ENCODE peak calls at places on chromosome 20, in four cellular contexts. V, W, F and P are unnamed samples.

GRCh38 chr20:38426006-38426405 is 9.1 kb downstream of the SNHG17 start:
- DNase-seq in F (no peak), V (peak; percentile 87), W (no peak), P (peak; percentile 75)

GRCh38 chr20:30922129-30922528 is 335.3 kb upstream of the DEFB115 start:
- DNase-seq in F (no peak), W (no peak), V (no peak), P (no peak)

GRCh38 chr20:9235518-9235917 is 166.6 kb downstream of the PLCB4 start:
- DNase-seq in V (peak; percentile 66), F (no peak), W (no peak), P (peak; percentile 92)

GRCh38 chr20:4038047-4038459 is 22.7 kb upstream of the RNF24 start:
- DNase-seq in V (peak; percentile 82), W (no peak), F (peak; percentile 48), P (peak; percentile 24)

GRCh38 chr20:1427457-1428054 is 34.7 kb upstream of the FKBP1A start:
- DNase-seq in F (peak; percentile 62), V (peak; percentile 58), W (no peak), P (peak; percentile 97)

GRCh38 chr20:1346322-1346969 is 17.5 kb upstream of the SDCBP2 start:
- DNase-seq in W (no peak), V (no peak), F (no peak), P (no peak)

GRCh38 chr20:4809707-4810106 is 88.0 kb downstream of the PRND start:
- DNase-seq in W (no peak), F (no peak), V (no peak), P (no peak)

GRCh38 chr20:33576432-33576883 is 85.7 kb upstream of the C20orf144 start:
- DNase-seq in F (no peak), V (peak; percentile 20), W (no peak), P (no peak)

GRCh38 chr20:40481743-40482458 is 207.1 kb downstream of the MAFB start:
- DNase-seq in V (no peak), F (no peak), W (no peak), P (no peak)

GRCh38 chr20:31833130-31833930 is 12.1 kb downstream of the FOXS1 start:
- DNase-seq in V (peak; percentile 43), F (peak; percentile 99), W (peak; percentile 36), P (peak; percentile 43)

GRCh38 chr20:4076671-4077070 is 61.3 kb upstream of the RNF24 start:
- DNase-seq in W (peak; percentile 76), V (peak; percentile 96), F (no peak), P (peak; percentile 40)

GRCh38 chr20:32566379-32567374 is 18.5 kb downstream of the NOL4L start:
- DNase-seq in F (no peak), W (no peak), V (no peak), P (no peak)

GRCh38 chr20:43318749-43319148 is 129.0 kb upstream of the PTPRT start:
- DNase-seq in F (no peak), W (no peak), V (no peak), P (no peak)

GRCh38 chr20:20078041-20078440 is 25.7 kb downstream of the CFAP61 start:
- DNase-seq in W (no peak), V (no peak), F (no peak), P (no peak)

GRCh38 chr20:47164076-47164634 is 192.3 kb downstream of the ZMYND8 start:
- DNase-seq in W (no peak), F (no peak), V (no peak), P (no peak)

GRCh38 chr20:47167846-47168245 is 188.7 kb downstream of the ZMYND8 start:
- DNase-seq in W (no peak), V (no peak), F (no peak), P (no peak)

GRCh38 chr20:47160992-47161391 is 195.5 kb downstream of the ZMYND8 start:
- DNase-seq in W (no peak), F (no peak), V (no peak), P (no peak)

GRCh38 chr20:47161411-47161810 is 195.1 kb downstream of the ZMYND8 start:
- DNase-seq in W (no peak), V (no peak), F (no peak), P (no peak)

DNA sequence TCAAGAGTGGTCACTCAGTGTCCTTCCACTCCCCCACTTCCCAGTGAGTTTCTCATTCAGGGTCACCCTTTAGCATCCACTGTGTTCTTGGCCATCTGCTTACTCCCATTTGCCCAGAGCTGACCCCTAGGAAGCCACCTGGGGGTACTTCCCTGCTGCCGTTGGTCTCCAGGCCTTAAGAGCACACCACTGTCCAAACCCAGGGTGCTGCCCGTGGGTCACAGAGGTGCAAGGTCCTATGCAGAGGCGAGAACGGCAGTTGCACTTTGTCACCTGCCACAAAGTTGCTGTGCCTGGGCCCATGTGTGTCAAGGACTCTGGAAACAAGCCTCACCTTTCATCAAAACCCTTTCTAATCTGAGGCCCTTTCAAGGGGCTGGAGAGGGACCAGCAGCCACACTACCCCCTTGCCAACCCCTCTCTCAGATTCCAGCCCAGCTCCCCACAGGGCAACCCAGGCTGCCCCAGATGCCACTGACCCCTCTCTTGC is 191.1 kb downstream of the ZMYND8 start:
- DNase-seq in W (no peak), F (no peak), V (no peak), P (no peak)
- TF ChIP-seq EZH2 in W (no peak), F (no peak), V (no peak), P (no peak)

GRCh38 chr20:22723659-22724058 is 139.3 kb upstream of the FOXA2 start:
- DNase-seq in W (no peak), V (no peak), F (no peak), P (no peak)
- H3K4me3 ChIP-seq in W (no peak overlapping the region), V (no peak overlapping the region), F (no peak overlapping the region), P (no peak overlapping the region)

GRCh38 chr20:49318430-49319203 is 40.8 kb upstream of the ZNFX1 start:
- DNase-seq in F (peak; percentile 67), W (no peak), V (no peak), P (no peak)
- TF ChIP-seq EZH2 in F (peak; percentile 82), W (no peak), V (peak; percentile 85), P (peak; percentile 99)

GRCh38 chr20:44585042-44585968 is 2.9 kb downstream of the PKIG start:
- DNase-seq in F (no peak), W (no peak), V (no peak), P (no peak)

GRCh38 chr20:44586986-44587980 is 4.9 kb downstream of the PKIG start:
- DNase-seq in W (no peak), F (no peak), V (peak; percentile 37), P (no peak)

GRCh38 chr20:44589522-44589921 is 7.1 kb downstream of the PKIG start:
- DNase-seq in F (no peak), W (no peak), V (no peak), P (no peak)

GRCh38 chr20:44584103-44584690 is 1.8 kb downstream of the PKIG start:
- DNase-seq in V (no peak), F (no peak), W (no peak), P (no peak)

DNA sequence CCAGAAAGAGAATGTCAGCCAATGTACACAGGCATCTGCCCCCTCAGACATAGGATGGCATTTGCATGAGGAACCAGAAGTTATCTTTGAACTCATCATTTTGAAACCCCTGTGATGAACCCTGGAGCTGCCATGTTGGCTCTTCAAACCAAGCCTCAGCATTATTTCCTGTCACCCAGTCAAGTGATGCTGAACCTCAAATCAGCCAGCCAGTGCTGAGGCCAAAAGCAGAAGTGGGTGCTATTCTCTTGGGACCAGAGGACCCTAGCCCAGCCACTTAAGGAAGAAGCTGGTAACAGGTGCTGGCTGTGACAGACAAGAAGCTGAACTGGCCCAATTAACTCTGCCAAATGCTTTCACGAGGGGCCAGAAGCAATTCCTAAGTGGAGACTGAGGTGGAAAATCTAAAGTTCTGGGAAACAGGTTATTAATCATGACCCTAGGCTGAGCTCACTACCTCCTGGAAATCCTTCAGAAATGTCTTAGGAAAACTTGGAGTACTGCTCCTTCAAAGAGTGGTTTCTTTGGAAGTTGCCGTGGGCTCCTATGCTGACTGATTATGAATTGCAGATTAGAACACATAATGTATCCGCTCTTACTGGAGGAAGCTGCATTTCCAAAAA is 4.0 kb downstream of the PKIG start:
- DNase-seq in W (no peak), F (no peak), V (no peak), P (no peak)
- H3K4me3 ChIP-seq in W (no peak overlapping the region), F (no peak overlapping the region), V (no peak overlapping the region), P (no peak overlapping the region)

DNA sequence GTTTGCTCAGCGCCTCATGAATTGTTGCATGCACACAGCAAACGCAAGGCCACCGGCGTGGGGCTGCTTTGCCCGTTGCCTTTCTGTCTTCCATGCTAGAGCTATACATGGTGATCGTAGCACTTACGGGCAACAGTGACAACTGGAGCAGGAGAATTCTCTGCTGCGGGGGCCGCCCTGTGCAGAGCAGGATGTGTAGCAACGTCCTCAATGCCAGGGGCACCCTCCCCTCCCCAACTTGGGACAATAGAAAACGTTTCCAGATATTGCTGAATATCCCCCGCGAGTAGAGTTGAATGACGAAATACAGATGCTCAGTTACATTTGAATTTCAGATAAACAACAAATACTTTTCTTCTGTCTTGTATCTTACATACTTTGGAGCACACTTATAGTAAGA is 198.7 kb downstream of the TFAP2C start:
- DNase-seq in F (no peak), W (no peak), V (no peak), P (no peak)
- TF ChIP-seq EZH2 in F (no peak), W (no peak), V (no peak), P (no peak)

GRCh38 chr20:63848003-63848911 is 13.0 kb upstream of the ABHD16B start:
- DNase-seq in V (no peak), W (no peak), F (peak; percentile 82), P (no peak)

GRCh38 chr20:63847374-63848002 is 13.8 kb upstream of the ABHD16B start:
- DNase-seq in W (no peak), V (no peak), F (peak; percentile 75), P (no peak)

GRCh38 chr20:63844384-63845025 is 13.4 kb upstream of the ZBTB46 start:
- DNase-seq in V (no peak), F (no peak), W (no peak), P (no peak)

GRCh38 chr20:63846938-63847373 is 14.3 kb upstream of the ABHD16B start:
- DNase-seq in W (no peak), F (no peak), V (no peak), P (no peak)

GRCh38 chr20:63846128-63846771 is 15.0 kb upstream of the ABHD16B start:
- DNase-seq in W (no peak), V (peak; percentile 47), F (peak; percentile 80), P (no peak)
- H3K4me3 ChIP-seq in W (peak overlapping the region; percentile 49), V (no peak overlapping the region), F (peak overlapping the region; percentile 60), P (no peak overlapping the region)

DNA sequence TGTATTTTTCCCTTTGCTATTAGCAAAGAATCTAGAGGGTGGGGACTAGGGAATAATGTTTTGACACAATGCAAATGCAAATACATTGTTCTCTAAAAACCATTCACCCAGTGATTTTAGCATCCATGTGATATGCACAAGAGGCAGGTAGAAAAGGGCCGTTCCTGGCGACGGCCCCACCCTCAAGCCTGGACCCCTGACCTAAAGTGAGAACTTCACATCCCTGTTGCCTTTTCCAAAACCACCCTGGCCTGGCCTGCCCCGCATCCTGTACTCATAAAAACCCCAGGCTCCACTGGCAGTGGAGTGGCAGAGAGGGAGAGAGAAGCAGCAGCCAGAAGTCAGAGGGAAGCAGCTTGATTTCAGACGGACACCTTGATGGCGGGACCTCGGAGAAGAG is 48.5 kb downstream of the MAP1LC3A start:
- DNase-seq in W (no peak), V (no peak), F (no peak), P (no peak)
- TF ChIP-seq EZH2 in W (no peak), V (no peak), F (no peak), P (no peak)

GRCh38 chr20:62408055-62408454 is 970 bp upstream of the CABLES2 start:
- DNase-seq in F (no peak), W (no peak), V (no peak), P (no peak)
- H3K4me3 ChIP-seq in F (peak overlapping the region; percentile 56), W (peak overlapping the region; percentile 65), V (no peak overlapping the region), P (no peak overlapping the region)

GRCh38 chr20:24789877-24790276 is 159.2 kb upstream of the CST7 start:
- DNase-seq in V (no peak), W (no peak), F (no peak), P (no peak)
- TF ChIP-seq EZH2 in V (no peak), W (no peak), F (no peak), P (no peak)